ENCODE peak calls at places on chromosomes 2 and 18, in ten cellular contexts. M, F, E, H, C, Y, B, L, V and W are unnamed samples.

GRCh38 chr2:164911832-164912231 is 43.5 kb downstream of the SLC38A11 start:
- DNase-seq in M (no peak), F (no peak), E (no peak), H (no peak), C (no peak), Y (no peak), B (no peak), L (no peak), V (no peak), W (no peak)

GRCh38 chr2:151206446-151206968 is 55.2 kb downstream of the RBM43 start:
- DNase-seq in M (no peak), F (no peak), E (no peak), H (no peak), C (no peak), Y (no peak), B (no peak), L (no peak), V (no peak), W (no peak)

GRCh38 chr2:146893500-146894041 is 951.3 kb upstream of the ACVR2A start:
- DNase-seq in M (no peak), F (peak), E (no peak), H (no peak), C (no peak), Y (no peak), B (peak), L (no peak), V (no peak), W (peak)

GRCh38 chr2:184654945-184655344 is 56.6 kb downstream of the ZNF804A start:
- DNase-seq in M (no peak), F (peak), E (no peak), H (no peak), C (no peak), Y (no peak), B (no peak), L (no peak), V (no peak), W (no peak)

GRCh38 chr18:3612315-3612714 is 162.3 kb downstream of the TGIF1 start:
- DNase-seq in M (no peak), F (no peak), E (no peak), H (no peak), C (no peak), Y (peak), B (no peak), L (no peak), V (no peak), W (no peak)

GRCh38 chr18:3879836-3880120 is 429.8 kb downstream of the TGIF1 start:
- DNase-seq in M (no peak), F (no peak), E (no peak), H (no peak), C (no peak), Y (no peak), B (no peak), L (no peak), V (no peak), W (no peak)

GRCh38 chr2:138602166-138602460 is 100.5 kb downstream of the SPOPL start:
- DNase-seq in M (no peak), F (no peak), E (no peak), H (no peak), C (no peak), Y (peak), B (no peak), L (no peak), V (no peak), W (no peak)

GRCh38 chr2:110878150-110878549 is 145.8 kb downstream of the ACOXL start:
- DNase-seq in M (no peak), F (no peak), E (no peak), H (no peak), C (no peak), Y (no peak), B (no peak), L (no peak), V (no peak), W (no peak)

GRCh38 chr2:19611491-19612332 is 253.3 kb upstream of the OSR1 start:
- DNase-seq in M (no peak), F (peak), E (no peak), H (no peak), C (no peak), Y (no peak), B (no peak), L (no peak), V (peak), W (no peak)